ENCODE peak calls at places on chromosomes 3 and 15, in seven cellular contexts. R is SIG-M5; C is fibroblast of the conjunctiva; B is stromal cell of bone marrow; D is AG04449; Z is transverse colon; V is stimulated activated CD4-positive, alpha-beta T cell treated with anti-CD3 and anti-CD28 coated beads, Interleukin-1b, Interleukin-23, amount 100 ng/mL, for 48 hours. I is an unnamed sample.
A peak's percentile ranks its signal among the peaks of the same experiment; 100 is the strongest.

GRCh38 chr3:52108302-52109232 is 45.7 kb downstream of the POC1A start:
- DNase-seq in R (no peak), C (no peak), B (no peak), D (no peak), Z (no peak), V (no peak), I (no peak)

GRCh38 chr3:155154255-155154654 is 74.1 kb downstream of the MME start:
- DNase-seq in R (no peak), C (no peak), B (peak; percentile 15), D (no peak), Z (no peak), V (no peak), I (no peak)

GRCh38 chr15:87591042-87591441 is 665.5 kb downstream of the NTRK3 start:
- DNase-seq in R (no peak), C (no peak), B (no peak), D (no peak), Z (no peak), V (no peak), I (no peak)

GRCh38 chr3:104584702-104585101 is 782.0 kb upstream of the ALCAM start:
- DNase-seq in R (no peak), C (no peak), B (no peak), D (no peak), Z (no peak), V (no peak), I (no peak)

GRCh38 chr15:100833432-100834389 is 45.9 kb upstream of the ALDH1A3 start:
- DNase-seq in R (peak; percentile 70), C (no peak), B (no peak), D (no peak), Z (no peak), V (no peak), I (no peak)

GRCh38 chr15:63198315-63198714 is 8.9 kb downstream of the RAB8B start:
- DNase-seq in R (no peak), C (no peak), B (no peak), D (no peak), Z (no peak), V (no peak), I (no peak)

GRCh38 chr15:67510597-67511225 is 10.2 kb upstream of the C15orf61 start:
- DNase-seq in R (no peak), C (peak; percentile 65), B (no peak), D (no peak), Z (no peak), V (no peak), I (peak; percentile 23)

GRCh38 chr3:14765576-14766427 is 53.0 kb upstream of the FGD5 start:
- DNase-seq in R (no peak), C (no peak), B (no peak), D (no peak), Z (no peak), V (no peak), I (no peak)

GRCh38 chr3:45479627-45480026 is 91.3 kb downstream of the LARS2 start:
- DNase-seq in R (no peak), C (peak; percentile 49), B (peak; percentile 49), D (peak; percentile 75), Z (no peak), V (no peak), I (peak; percentile 86)

GRCh38 chr3:37346227-37347005 is 172.0 kb upstream of the LRRFIP2 start:
- DNase-seq in R (no peak), C (no peak), B (no peak), D (no peak), Z (no peak), V (no peak), I (no peak)

GRCh38 chr15:64333986-64334385 is 22.0 kb downstream of the CSNK1G1 start:
- DNase-seq in R (no peak), C (no peak), B (no peak), D (no peak), Z (no peak), V (no peak), I (no peak)

I was measured in astrocyte of the cerebellum.